ENCODE peak calls at places on chromosome 15, in four cellular contexts. R is MCF 10A; H is activated CD4-positive, alpha-beta T cell treated with anti-CD3 and anti-CD28 coated beads for 1 hour; Q is GM20000. I is an unnamed sample.

GRCh38 chr15:62125763-62126162 is 39.3 kb downstream of the C2CD4B start:
- DNase-seq in Q (no peak), H (no peak), R (peak), I (peak)

GRCh38 chr15:64070965-64071851 is 22.4 kb downstream of the CIAO2A start:
- DNase-seq in H (no peak), R (peak), Q (no peak), I (peak)

GRCh38 chr15:71485094-71485693 is 325.2 kb upstream of the NR2E3 start:
- DNase-seq in R (peak), H (no peak), Q (peak), I (no peak)

GRCh38 chr15:56772868-56773639 is 39.7 kb upstream of the ZNF280D start:
- DNase-seq in H (no peak), Q (no peak), R (peak), I (peak)

GRCh38 chr15:59622289-59622688 is 10.7 kb downstream of the GCNT3 start:
- DNase-seq in H (no peak), Q (peak), R (peak), I (peak)

GRCh38 chr15:69587731-69588130 is 135.1 kb downstream of the RPLP1 start:
- DNase-seq in H (no peak), R (no peak), Q (no peak), I (no peak)

GRCh38 chr15:89399390-89400120 is 64.9 kb upstream of the POLG start:
- DNase-seq in R (no peak), H (no peak), Q (peak), I (no peak)

GRCh38 chr15:78837131-78837530 is 25.9 kb upstream of the ADAMTS7 start:
- DNase-seq in R (no peak), Q (no peak), H (no peak), I (no peak)

I was measured in foreskin keratinocyte.